ENCODE peak calls at places on chromosomes 7 and 10, in nine cellular contexts. S is NCI-H1417; Z is activated effector memory CD4-positive, alpha-beta T cell treated with Interleukin-2 at 50 U/mL for 16 hours; F is Calu3; T is A673; E is activated CD4-positive, CD25-positive, alpha-beta regulatory T cell treated with anti-CD3 and anti-CD28 coated beads, Interleukin-2, amount 50 U/mL, for 16 hours; J is A172; K is stimulated activated CD8-positive, alpha-beta memory T cell treated with anti-CD3 and anti-CD28 coated beads, Interleukin-7, amount 100 ng/mL, for 4 hours; R is ureter. B is an unnamed sample.

GRCh38 chr10:114239117-114239993 is at the start of gene VWA2:
- DNase-seq in K (no peak), J (no peak), F (peak), R (no peak), T (no peak), S (peak), E (no peak), Z (no peak), B (no peak)

GRCh38 chr7:296546-296945 is 6.6 kb downstream of the FOXL3 start:
- DNase-seq in E (no peak), J (no peak), F (no peak), Z (no peak), R (no peak), S (no peak), T (no peak), K (no peak), B (no peak)

GRCh38 chr10:95741807-95742528 is 14.0 kb upstream of the ENTPD1 start:
- DNase-seq in Z (no peak), E (no peak), F (no peak), S (peak), J (no peak), K (no peak), R (no peak), T (peak), B (peak)

GRCh38 chr10:62548686-62549085 is 174.5 kb downstream of the ZNF365 start:
- DNase-seq in J (no peak), K (no peak), Z (no peak), T (no peak), S (no peak), R (no peak), F (no peak), E (no peak), B (no peak)

GRCh38 chr7:111392976-111393762 is 169.1 kb downstream of the IMMP2L start:
- DNase-seq in S (no peak), J (peak), E (no peak), Z (no peak), F (no peak), R (no peak), K (no peak), T (peak), B (no peak)

GRCh38 chr7:103637080-103637479 is 191.1 kb upstream of the SLC26A5 start:
- DNase-seq in F (no peak), Z (no peak), K (no peak), R (no peak), S (no peak), J (peak), T (peak), E (no peak), B (no peak)

GRCh38 chr10:68684413-68684812 is 36.6 kb upstream of the CCAR1 start:
- DNase-seq in J (no peak), R (no peak), Z (no peak), S (no peak), E (no peak), T (no peak), F (no peak), K (no peak), B (peak)

GRCh38 chr10:21989453-21990154 is 13.9 kb downstream of the DNAJC1 start:
- DNase-seq in F (peak), R (no peak), J (peak), E (no peak), Z (no peak), S (peak), T (peak), K (no peak), B (no peak)

GRCh38 chr7:138072726-138073125 is 3.5 kb upstream of the AKR1D1 start:
- DNase-seq in R (no peak), T (no peak), Z (no peak), J (no peak), S (no peak), F (no peak), K (no peak), E (no peak), B (no peak)

GRCh38 chr10:70367195-70367796 is 15.1 kb downstream of the LRRC20 start:
- DNase-seq in F (no peak), Z (no peak), T (no peak), S (no peak), E (no peak), J (peak), R (no peak), K (no peak), B (no peak)

GRCh38 chr7:7977774-7978173 is 9.2 kb downstream of the GLCCI1 start:
- DNase-seq in R (no peak), F (no peak), E (no peak), K (no peak), Z (no peak), T (no peak), J (no peak), S (no peak), B (no peak)

GRCh38 chr10:10235003-10235402 is 782.7 kb upstream of the CELF2 start:
- DNase-seq in K (no peak), F (no peak), S (no peak), T (no peak), E (no peak), Z (no peak), R (no peak), J (no peak), B (no peak)

GRCh38 chr10:5523796-5524574 is 776 bp upstream of the CALML3 start:
- DNase-seq in F (no peak), K (no peak), Z (no peak), J (no peak), R (no peak), E (no peak), T (no peak), S (no peak), B (no peak)

GRCh38 chr10:95790982-95791381 is 35.0 kb downstream of the ENTPD1 start:
- DNase-seq in F (no peak), E (no peak), J (no peak), R (no peak), K (no peak), T (no peak), S (no peak), Z (no peak), B (no peak)

GRCh38 chr10:60572511-60573194 is 183.0 kb upstream of the ANK3 start:
- DNase-seq in F (peak), K (no peak), J (peak), Z (no peak), T (peak), E (no peak), S (peak), R (no peak), B (no peak)

GRCh38 chr10:92291610-92291859 is 568 bp downstream of the MARCHF5 start:
- DNase-seq in T (no peak), R (no peak), S (no peak), Z (no peak), E (no peak), K (no peak), F (no peak), J (peak), B (no peak)

GRCh38 chr7:64802699-64803098 is 8.5 kb downstream of the ZNF138 start:
- DNase-seq in S (no peak), E (no peak), K (no peak), Z (no peak), J (no peak), R (no peak), T (no peak), F (no peak), B (no peak)

GRCh38 chr10:98030991-98031431 is 590 bp upstream of the CRTAC1 start:
- DNase-seq in R (peak), S (no peak), K (no peak), T (no peak), F (no peak), E (no peak), J (no peak), Z (no peak), B (no peak)